ENCODE peak calls at places on chromosomes 7 and 10, in ten cellular contexts. U is tibial artery; M is mesendoderm; C is effector memory CD4-positive, alpha-beta T cell; N is PC-9; X is colonic mucosa; F is ascending aorta; D is neuronal stem cell; L is GM23338; Z is CD8-positive, alpha-beta T cell. R is an unnamed sample.

GRCh38 chr10:68096913-68097509 is 12.3 kb upstream of the MYPN start:
- DNase-seq in M (peak; percentile 85), Z (no peak), X (peak; percentile 75), D (no peak), N (peak; percentile 95), L (peak; percentile 41), U (no peak), F (no peak), C (no peak), R (no peak)

GRCh38 chr7:5491251-5492044 is 67.8 kb upstream of the TNRC18 start:
- DNase-seq in F (no peak), Z (no peak), X (no peak), D (no peak), M (no peak), U (no peak), C (no peak), N (no peak), L (no peak), R (no peak)

GRCh38 chr7:56092789-56093531 is at the start of gene PHKG1:
- DNase-seq in C (no peak), F (no peak), L (peak; percentile 40), X (peak; percentile 61), Z (no peak), M (peak; percentile 48), D (no peak), U (peak; percentile 93), N (no peak), R (no peak)

GRCh38 chr10:99674762-99675161 is 15.5 kb downstream of the ENTPD7 start:
- DNase-seq in L (no peak), U (no peak), N (no peak), D (no peak), X (no peak), C (no peak), M (no peak), F (no peak), Z (no peak), R (no peak)

GRCh38 chr10:79941146-79941545 is 7.8 kb downstream of the SFTPD start:
- DNase-seq in N (no peak), D (no peak), M (no peak), C (no peak), L (no peak), F (no peak), U (peak; percentile 51), Z (no peak), X (no peak), R (no peak)

GRCh38 chr10:84026821-84027257 is 112.5 kb upstream of the GHITM start:
- DNase-seq in F (no peak), X (peak; percentile 28), C (no peak), M (peak; percentile 57), N (no peak), D (peak; percentile 52), Z (no peak), L (peak; percentile 73), U (no peak), R (peak; percentile 6)

GRCh38 chr7:153934629-153935028 is 117.6 kb upstream of the DPP6 start:
- DNase-seq in Z (no peak), C (no peak), M (no peak), F (no peak), L (no peak), D (no peak), X (no peak), N (no peak), U (no peak), R (no peak)

GRCh38 chr10:47042815-47043750 is 131.9 kb downstream of the PTPN20 start:
- DNase-seq in C (no peak), M (no peak), L (peak; percentile 10), N (no peak), U (peak; percentile 52), F (no peak), Z (no peak), X (no peak), D (no peak), R (no peak)

GRCh38 chr7:1663857-1664651 is 6.0 kb upstream of the ELFN1 start:
- DNase-seq in D (peak; percentile 23), F (no peak), U (peak; percentile 62), M (peak; percentile 52), C (no peak), Z (no peak), X (no peak), N (no peak), L (peak; percentile 78), R (peak; percentile 9)

GRCh38 chr7:108049962-108050361 is 47.0 kb upstream of the LAMB1 start:
- DNase-seq in X (no peak), N (no peak), Z (no peak), M (no peak), F (no peak), U (no peak), D (no peak), L (no peak), C (no peak), R (no peak)

GRCh38 chr7:51318001-51318400 is 1.4 kb upstream of the COBL start:
- DNase-seq in X (no peak), N (no peak), Z (no peak), F (no peak), D (no peak), U (no peak), M (no peak), L (peak; percentile 43), C (no peak), R (no peak)

GRCh38 chr10:102645741-102646609 is 1.7 kb downstream of the TRIM8 start:
- DNase-seq in C (peak; percentile 74), F (peak; percentile 84), X (peak; percentile 91), D (no peak), Z (peak; percentile 87), M (peak; percentile 83), L (peak; percentile 71), N (peak; percentile 93), U (peak; percentile 98), R (peak; percentile 73)

GRCh38 chr10:102648889-102649752 is 4.8 kb downstream of the TRIM8 start:
- DNase-seq in C (no peak), L (peak; percentile 32), D (peak; percentile 75), Z (peak; percentile 68), F (no peak), M (no peak), U (no peak), X (no peak), N (no peak), R (no peak)

GRCh38 chr10:102648269-102648888 is 4.1 kb downstream of the TRIM8 start:
- DNase-seq in L (no peak), D (no peak), Z (no peak), F (no peak), X (no peak), U (no peak), C (no peak), N (no peak), M (no peak), R (no peak)

GRCh38 chr10:102646610-102647432 is 2.5 kb downstream of the TRIM8 start:
- DNase-seq in F (no peak), N (no peak), Z (peak; percentile 60), X (peak; percentile 63), L (no peak), D (no peak), C (no peak), M (no peak), U (peak; percentile 85), R (peak; percentile 44)

DNA sequence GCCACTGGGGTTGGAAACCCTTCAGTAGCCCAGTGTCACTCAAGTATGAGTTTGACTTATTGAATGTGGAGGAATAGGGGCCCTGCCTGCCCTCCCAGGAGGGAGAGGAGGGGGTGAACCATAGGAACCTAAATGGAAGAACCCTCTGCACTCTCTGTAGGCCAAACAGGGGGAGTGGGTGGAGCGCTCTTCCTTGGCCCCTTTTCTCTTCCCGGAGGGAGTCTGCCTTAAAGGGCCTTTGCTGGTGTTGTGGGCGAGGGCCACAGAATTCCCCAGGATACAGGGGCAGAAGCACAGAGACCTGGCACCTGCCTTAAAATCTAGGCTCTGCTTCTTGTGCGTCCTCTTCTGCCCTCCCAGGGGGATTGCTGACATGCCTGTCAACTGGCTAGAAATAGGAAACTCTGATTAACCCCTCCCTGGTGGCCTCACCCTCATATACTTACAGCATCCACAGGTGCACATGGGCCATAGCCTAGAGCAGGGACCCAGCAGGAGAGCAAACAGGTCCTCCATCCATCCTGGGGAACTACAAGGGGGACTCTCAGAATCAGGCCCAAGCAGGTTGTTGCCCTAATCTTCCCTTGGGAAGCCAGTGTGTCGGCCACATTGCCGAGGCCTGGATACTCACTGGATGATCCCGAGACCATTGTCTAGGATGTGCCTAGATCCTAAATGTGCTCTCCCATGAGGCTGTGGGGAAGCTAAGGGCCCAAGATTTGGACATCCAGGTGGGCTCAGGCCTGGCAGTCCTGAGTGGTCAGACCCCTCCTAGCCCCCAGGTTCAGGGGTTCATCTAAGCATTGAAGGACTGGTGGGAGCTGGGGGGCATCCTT is 3.4 kb downstream of the TRIM8 start:
- DNase-seq in Z (no peak), U (no peak), X (no peak), N (no peak), L (no peak), D (no peak), C (no peak), F (no peak), M (no peak), R (no peak)
- H3K4me3 ChIP-seq in Z (peak overlapping the region; percentile 99), U (peak overlapping the region; percentile 90), X (peak overlapping the region; percentile 86), N (peak overlapping the region; percentile 70), L (no peak overlapping the region), D (no peak overlapping the region), C (peak overlapping the region; percentile 87), F (peak overlapping the region; percentile 97), M (no peak overlapping the region), R (no peak overlapping the region)

GRCh38 chr10:44492678-44493077 is 107.8 kb upstream of the CXCL12 start:
- DNase-seq in N (no peak), C (no peak), Z (no peak), U (no peak), L (no peak), X (no peak), D (no peak), F (no peak), M (no peak), R (no peak)
- H3K4me1 ChIP-seq in N (no peaks in the 10 kb centered on the region), C (no peaks in the 10 kb centered on the region), Z (no peaks in the 10 kb centered on the region), U (no peaks in the 10 kb centered on the region), L (no peaks in the 10 kb centered on the region), X (no peaks in the 10 kb centered on the region), D (no peaks in the 10 kb centered on the region), F (no peaks in the 10 kb centered on the region), M (no peaks in the 10 kb centered on the region), R (no peaks in the 10 kb centered on the region)

GRCh38 chr7:149172534-149172920 is 22.8 kb upstream of the ZNF282 start:
- DNase-seq in F (no peak), C (no peak), N (no peak), L (no peak), X (no peak), D (no peak), M (no peak), Z (no peak), U (no peak), R (no peak)
- H3K36me3 ChIP-seq in F (peaks cover 63% of the 10 kb centered on the region), C (peaks cover 43% of the 10 kb centered on the region), N (peaks cover 26% of the 10 kb centered on the region), L (peaks cover 85% of the 10 kb centered on the region), X (peaks cover 6% of the 10 kb centered on the region), D (peaks cover 20% of the 10 kb centered on the region), M (peaks cover 5% of the 10 kb centered on the region), Z (peaks cover 14% of the 10 kb centered on the region), U (peaks cover 67% of the 10 kb centered on the region), R (peaks cover 75% of the 10 kb centered on the region)

DNA sequence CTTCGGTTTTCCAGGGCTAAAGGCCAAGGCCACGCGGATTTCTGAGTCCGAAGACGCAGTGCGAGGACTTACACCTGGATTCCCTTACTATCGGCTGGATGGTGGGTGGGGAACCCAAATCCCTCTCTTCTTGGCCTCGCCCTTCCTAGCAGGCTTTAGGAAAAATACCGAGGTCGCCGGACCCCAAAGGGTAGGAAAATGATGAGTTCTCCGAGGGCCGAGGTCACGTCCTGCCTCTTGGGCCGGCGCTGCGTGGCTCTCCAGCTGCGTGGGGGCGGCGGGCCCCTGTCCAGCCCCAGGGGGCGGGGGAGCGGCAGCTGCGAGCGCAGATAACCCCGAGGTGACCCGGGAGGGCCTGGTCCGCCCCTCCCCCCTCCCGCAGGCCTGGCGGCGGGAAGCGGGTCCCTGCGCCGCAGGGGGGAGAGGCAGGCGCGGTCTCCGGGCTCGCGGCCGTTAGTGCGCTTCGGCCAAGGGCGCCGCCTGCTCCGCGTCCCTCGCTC is 805 bp upstream of the HMX3 start:
- DNase-seq in D (no peak), N (no peak), L (peak; percentile 42), X (no peak), Z (no peak), M (no peak), F (no peak), U (no peak), C (no peak), R (no peak)
- H3K4me3 ChIP-seq in D (no peak overlapping the region), N (no peak overlapping the region), L (peak overlapping the region; percentile 57), X (peak overlapping the region; percentile 27), Z (peak overlapping the region; percentile 50), M (no peak overlapping the region), F (peak overlapping the region; percentile 54), U (peak overlapping the region; percentile 48), C (peak overlapping the region; percentile 68), R (peak overlapping the region; percentile 64)

R was measured in HAP-1.